ENCODE peak calls at places on chromosomes 12 and 14, in seven cellular contexts. R is heart left ventricle; S is fibroblast of lung; B is neural crest cell; O is endothelial cell; E is CD4-positive, alpha-beta T cell; V is OCI-LY7. G is an unnamed sample.

GRCh38 chr12:107610030-107610859 is 75.4 kb upstream of the PWP1 start:
- DNase-seq in R (no peak), S (peak), B (peak), O (peak), E (no peak), V (peak), G (peak)

GRCh38 chr14:74326369-74327152 is 21.7 kb upstream of the VRTN start:
- DNase-seq in R (no peak), S (no peak), B (peak), O (peak), E (no peak), V (no peak), G (no peak)

GRCh38 chr14:56474419-56475022 is 105.1 kb upstream of the TMEM260 start:
- DNase-seq in R (no peak), S (peak), B (peak), O (peak), E (no peak), V (peak), G (peak)

GRCh38 chr14:97456958-97457357 is 659.8 kb downstream of the VRK1 start:
- DNase-seq in R (no peak), S (no peak), B (no peak), O (no peak), E (peak), V (no peak), G (peak)

GRCh38 chr12:94504386-94504785 is 44.7 kb upstream of the CEP83 start:
- DNase-seq in R (no peak), S (no peak), B (no peak), O (no peak), E (no peak), V (no peak), G (no peak)

GRCh38 chr14:65846469-65846868 is 433.9 kb downstream of the FUT8 start:
- DNase-seq in R (no peak), S (no peak), B (no peak), O (no peak), E (no peak), V (no peak), G (peak)

GRCh38 chr12:107372229-107372658 is 278.9 kb upstream of the CRY1 start:
- DNase-seq in R (no peak), S (no peak), B (no peak), O (no peak), E (no peak), V (peak), G (peak)

GRCh38 chr12:123270380-123271181 is 1.1 kb downstream of the CDK2AP1 start:
- DNase-seq in R (peak), S (peak), B (peak), O (peak), E (no peak), V (peak), G (no peak)

GRCh38 chr12:47828967-47829482 is 9.3 kb upstream of the HDAC7 start:
- DNase-seq in R (peak), S (peak), B (peak), O (no peak), E (no peak), V (no peak), G (peak)

GRCh38 chr12:9647825-9648700 is 21.4 kb upstream of the CLEC2D start:
- DNase-seq in R (peak), S (peak), B (peak), O (peak), E (peak), V (peak), G (peak)

GRCh38 chr12:4664111-4664510 is 15.2 kb downstream of the NDUFA9 start:
- DNase-seq in R (no peak), S (peak), B (no peak), O (no peak), E (no peak), V (no peak), G (peak)

GRCh38 chr14:58713677-58714076 is 75.9 kb downstream of the DACT1 start:
- DNase-seq in R (no peak), S (peak), B (no peak), O (no peak), E (no peak), V (no peak), G (no peak)

GRCh38 chr12:9405861-9406563 is 197.8 kb upstream of the PZP start:
- DNase-seq in R (no peak), S (no peak), B (no peak), O (no peak), E (no peak), V (no peak), G (no peak)

GRCh38 chr12:2263921-2264320 is 211.1 kb downstream of the CACNA1C start:
- DNase-seq in R (no peak), S (no peak), B (no peak), O (no peak), E (no peak), V (no peak), G (no peak)

GRCh38 chr12:66862586-66862985 is 183.7 kb upstream of the GRIP1 start:
- DNase-seq in R (no peak), S (no peak), B (no peak), O (no peak), E (no peak), V (no peak), G (no peak)

GRCh38 chr14:50978888-50979287 is 34.6 kb upstream of the PYGL start:
- DNase-seq in R (no peak), S (no peak), B (no peak), O (no peak), E (no peak), V (peak), G (no peak)

GRCh38 chr14:95299271-95299670 is 20.4 kb downstream of the CLMN start:
- DNase-seq in R (no peak), S (no peak), B (no peak), O (no peak), E (no peak), V (peak), G (no peak)

GRCh38 chr12:45231515-45232145 is 15.7 kb downstream of the ANO6 start:
- DNase-seq in R (no peak), S (peak), B (no peak), O (no peak), E (no peak), V (no peak), G (peak)

GRCh38 chr14:68552597-68552996 is 240.3 kb downstream of the ZFP36L1 start:
- DNase-seq in R (peak), S (peak), B (no peak), O (no peak), E (no peak), V (peak), G (peak)

GRCh38 chr12:106096376-106096775 is 42.4 kb downstream of the NUAK1 start:
- DNase-seq in R (peak), S (no peak), B (no peak), O (no peak), E (no peak), V (no peak), G (peak)

GRCh38 chr14:100902295-100902694 is 1.2 kb downstream of the RTL1 start:
- DNase-seq in R (no peak), S (no peak), B (no peak), O (no peak), E (no peak), V (peak), G (no peak)

GRCh38 chr14:50813544-50813863 is 17.5 kb downstream of the NIN start:
- DNase-seq in R (no peak), S (no peak), B (no peak), O (no peak), E (no peak), V (peak), G (no peak)

GRCh38 chr14:31090872-31091764 is 64.9 kb upstream of the STRN3 start:
- DNase-seq in R (no peak), S (peak), B (no peak), O (no peak), E (no peak), V (no peak), G (peak)

GRCh38 chr12:14442221-14442881 is 76.9 kb downstream of the ATF7IP start:
- DNase-seq in R (no peak), S (peak), B (no peak), O (no peak), E (no peak), V (no peak), G (no peak)

GRCh38 chr14:70780396-70781075 is 28.8 kb downstream of the MAP3K9 start:
- DNase-seq in R (peak), S (no peak), B (no peak), O (no peak), E (no peak), V (peak), G (no peak)

GRCh38 chr12:116074686-116075085 is 202.8 kb downstream of the MED13L start:
- DNase-seq in R (no peak), S (no peak), B (no peak), O (no peak), E (no peak), V (no peak), G (no peak)

GRCh38 chr14:70641548-70642312 is at the start of gene TTC9:
- DNase-seq in R (no peak), S (no peak), B (peak), O (peak), E (no peak), V (peak), G (no peak)

GRCh38 chr12:106030210-106031175 is 108.3 kb downstream of the NUAK1 start:
- DNase-seq in R (no peak), S (peak), B (no peak), O (no peak), E (no peak), V (no peak), G (peak)

GRCh38 chr12:70733385-70733784 is 96.2 kb upstream of the PTPRB start:
- DNase-seq in R (no peak), S (peak), B (peak), O (peak), E (no peak), V (peak), G (peak)

GRCh38 chr12:12357697-12358476 is 1.0 kb downstream of the BORCS5 start:
- DNase-seq in R (no peak), S (no peak), B (no peak), O (no peak), E (no peak), V (peak), G (no peak)

GRCh38 chr12:57616383-57617101 is 5.3 kb downstream of the ARHGEF25 start:
- DNase-seq in R (no peak), S (no peak), B (no peak), O (no peak), E (no peak), V (no peak), G (peak)

GRCh38 chr12:43284441-43284840 is 267.6 kb downstream of the ADAMTS20 start:
- DNase-seq in R (no peak), S (peak), B (no peak), O (no peak), E (no peak), V (no peak), G (peak)

GRCh38 chr14:31476131-31476917 is 11.5 kb downstream of the GPR33 start:
- DNase-seq in R (no peak), S (no peak), B (no peak), O (no peak), E (no peak), V (no peak), G (no peak)

GRCh38 chr14:65704850-65705249 is 292.3 kb downstream of the FUT8 start:
- DNase-seq in R (no peak), S (no peak), B (no peak), O (no peak), E (no peak), V (no peak), G (peak)

GRCh38 chr12:106987846-106988245 is 900 bp upstream of the MTERF2 start:
- DNase-seq in R (no peak), S (no peak), B (no peak), O (no peak), E (no peak), V (no peak), G (peak)

GRCh38 chr12:3117628-3118027 is 40.4 kb downstream of the TSPAN9 start:
- DNase-seq in R (no peak), S (peak), B (no peak), O (no peak), E (no peak), V (no peak), G (peak)

GRCh38 chr12:5433081-5433839 is 1.4 kb downstream of the NTF3 start:
- DNase-seq in R (peak), S (no peak), B (peak), O (no peak), E (no peak), V (no peak), G (no peak)

GRCh38 chr12:32419520-32419960 is 20.2 kb downstream of the FGD4 start:
- DNase-seq in R (no peak), S (peak), B (no peak), O (no peak), E (no peak), V (no peak), G (no peak)

GRCh38 chr14:46053221-46053620 is 598.4 kb downstream of the RPL10L start:
- DNase-seq in R (no peak), S (peak), B (no peak), O (no peak), E (no peak), V (no peak), G (peak)

GRCh38 chr14:46051801-46052200 is 599.8 kb downstream of the RPL10L start:
- DNase-seq in R (no peak), S (no peak), B (no peak), O (no peak), E (no peak), V (no peak), G (no peak)

GRCh38 chr14:46048127-46048526 is 603.5 kb downstream of the RPL10L start:
- DNase-seq in R (no peak), S (peak), B (peak), O (peak), E (no peak), V (peak), G (peak)
- TF ChIP-seq CTCF in R (no peak), S (no peak), B (no peak), O (no peak), E (no peak), V (no peak), G (peak)

DNA sequence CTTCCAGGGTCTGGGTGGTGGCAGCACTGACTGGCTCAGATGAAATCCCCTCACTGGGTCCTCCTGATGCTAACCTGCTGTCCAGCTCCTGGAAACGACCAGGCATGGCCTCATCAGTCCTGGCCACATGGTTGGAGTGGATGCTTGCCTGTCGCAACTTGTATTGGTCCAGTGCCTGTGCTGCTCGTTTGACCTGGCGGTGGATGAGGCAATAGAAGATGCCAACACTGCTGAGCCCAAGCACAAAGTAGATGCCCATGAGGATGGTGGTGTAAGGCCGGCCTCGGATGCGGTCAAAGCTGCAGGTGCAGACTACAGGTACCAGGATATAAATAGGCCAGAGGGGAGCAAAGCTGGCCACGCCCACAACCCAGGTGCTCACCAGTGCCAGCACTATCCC is 1.2 kb downstream of the GPR84 start:
- DNase-seq in R (no peak), S (no peak), B (no peak), O (no peak), E (no peak), V (no peak), G (no peak)
- TF ChIP-seq CTCF in R (no peak), S (no peak), B (no peak), O (no peak), E (no peak), V (no peak), G (no peak)

DNA sequence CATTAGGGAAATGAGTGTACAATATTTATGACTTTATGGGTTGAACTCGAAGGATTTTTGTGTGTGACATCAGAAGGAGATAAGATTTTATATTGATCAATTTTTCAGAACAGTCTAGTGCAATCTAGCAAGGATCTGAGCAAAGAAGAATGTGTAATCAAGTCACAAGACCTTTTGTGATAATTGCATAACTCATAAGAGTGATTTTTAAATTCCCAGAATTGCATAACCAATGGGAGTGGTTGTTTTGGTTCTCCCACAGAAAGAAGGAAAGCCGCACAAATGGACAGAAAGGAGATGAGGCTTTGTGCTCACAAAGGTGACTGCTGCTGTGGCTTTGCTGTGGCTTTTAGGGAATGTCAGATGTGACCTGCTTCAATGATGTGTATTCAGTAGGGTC is 441.7 kb upstream of the FLRT2 start:
- DNase-seq in R (no peak), S (peak), B (no peak), O (no peak), E (no peak), V (no peak), G (peak)
- TF ChIP-seq CTCF in R (no peak), S (no peak), B (no peak), O (no peak), E (no peak), V (no peak), G (no peak)

GRCh38 chr14:24332094-24332983 is 2.5 kb downstream of the ADCY4 start:
- DNase-seq in R (peak), S (peak), B (peak), O (peak), E (peak), V (peak), G (peak)
- TF ChIP-seq CTCF in R (peak), S (peak), B (peak), O (peak), E (peak), V (peak), G (peak)

GRCh38 chr12:21989819-21990412 is 48.7 kb upstream of the ABCC9 start:
- DNase-seq in R (no peak), S (peak), B (no peak), O (no peak), E (no peak), V (peak), G (peak)
- TF ChIP-seq CTCF in R (peak), S (peak), B (peak), O (peak), E (no peak), V (peak), G (peak)

DNA sequence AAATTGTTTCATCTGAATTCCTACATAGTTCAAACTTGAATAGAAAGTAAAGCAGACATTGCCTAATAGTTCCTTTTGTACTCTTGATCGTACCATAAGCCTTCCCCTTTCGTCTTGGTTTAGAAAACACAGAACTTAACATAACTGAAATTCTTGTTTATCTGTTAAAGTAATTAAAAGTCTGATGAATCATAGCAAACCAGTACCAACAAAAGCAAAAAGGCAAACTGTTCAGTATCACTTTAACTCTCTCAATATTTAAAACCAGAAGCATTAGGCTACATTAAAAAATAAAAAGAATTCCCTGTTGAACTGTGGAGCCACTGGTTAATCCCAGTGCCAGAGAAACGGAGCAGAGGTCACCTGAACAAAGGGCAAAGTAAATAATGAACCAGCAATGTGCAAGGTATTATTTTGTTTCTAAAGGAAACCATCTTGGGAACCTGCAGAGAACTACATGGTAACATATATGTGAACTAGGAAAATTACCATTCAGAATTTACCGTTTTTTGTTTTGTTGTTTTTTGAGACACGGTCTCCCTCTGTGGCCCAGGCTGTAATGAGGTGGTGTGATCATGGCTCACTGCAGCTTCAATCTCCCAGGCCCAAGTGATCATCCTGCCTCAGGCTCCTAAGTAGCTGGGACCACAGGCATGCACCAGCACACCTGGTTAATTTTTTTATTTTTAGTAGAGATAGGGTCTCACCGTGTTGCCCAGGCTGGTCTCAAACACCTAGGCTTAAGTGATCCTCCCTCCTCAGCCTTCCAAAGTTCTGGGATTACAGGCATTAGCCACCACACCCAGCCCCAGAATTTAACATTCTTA is 17.1 kb upstream of the HIGD1C start:
- DNase-seq in R (no peak), S (peak), B (no peak), O (no peak), E (no peak), V (no peak), G (peak)
- TF ChIP-seq CTCF in R (no peak), S (no peak), B (no peak), O (no peak), E (no peak), V (no peak), G (no peak)

G was measured in bronchial epithelial cell.